ENCODE peak calls at places on chromosome 15, in five cellular contexts. Y, F, I, L and H are unnamed samples. For H3K9me3, the result is how much of the 10 kb centered on the place peaks cover.

GRCh38 chr15:60006203-60006782 is 2.2 kb downstream of the FOXB1 start:
- DNase-seq in Y (no peak), F (peak), I (peak), L (peak), H (peak)

GRCh38 chr15:40769310-40770146 is at the start of gene C15orf62:
- DNase-seq in Y (peak), F (peak), I (no peak), L (peak), H (peak)

GRCh38 chr15:64740361-64741170 is 34.8 kb downstream of the RBPMS2 start:
- DNase-seq in Y (peak), F (no peak), I (no peak), L (peak), H (peak)

GRCh38 chr15:101167791-101168462 is 83.9 kb downstream of the CHSY1 start:
- DNase-seq in Y (peak), F (peak), I (no peak), L (peak), H (peak)

GRCh38 chr15:100141304-100142080 is 200.3 kb downstream of the ADAMTS17 start:
- DNase-seq in Y (no peak), F (no peak), I (no peak), L (no peak), H (no peak)

GRCh38 chr15:76332796-76333195 is 3.8 kb upstream of the ISL2 start:
- DNase-seq in Y (no peak), F (no peak), I (no peak), L (no peak), H (no peak)

GRCh38 chr15:98548172-98548971 is 100.0 kb upstream of the IGF1R start:
- DNase-seq in Y (peak), F (peak), I (peak), L (peak), H (peak)

GRCh38 chr15:67838789-67839332 is 984 bp downstream of the RNU6-1 start:
- DNase-seq in Y (peak), F (no peak), I (peak), L (peak), H (peak)

GRCh38 chr15:74422723-74423442 is 10.9 kb downstream of the SEMA7A start:
- DNase-seq in Y (peak), F (no peak), I (peak), L (peak), H (peak)

GRCh38 chr15:101118615-101119014 is 133.2 kb downstream of the CHSY1 start:
- DNase-seq in Y (no peak), F (no peak), I (no peak), L (no peak), H (no peak)

GRCh38 chr15:90059208-90059985 is 42.9 kb downstream of the IDH2 start:
- DNase-seq in Y (peak), F (no peak), I (no peak), L (peak), H (peak)

GRCh38 chr15:100987143-100987542 is 68.0 kb downstream of the LRRK1 start:
- DNase-seq in Y (no peak), F (no peak), I (no peak), L (no peak), H (no peak)

GRCh38 chr15:35117508-35118280 is 32.6 kb upstream of the NANOGP8 start:
- DNase-seq in Y (no peak), F (no peak), I (no peak), L (no peak), H (no peak)

GRCh38 chr15:35107561-35107960 is 22.5 kb upstream of the NANOGP8 start:
- DNase-seq in Y (no peak), F (no peak), I (no peak), L (no peak), H (no peak)

GRCh38 chr15:28955160-28955502 is 69.4 kb downstream of the APBA2 start:
- DNase-seq in Y (no peak), F (no peak), I (peak), L (no peak), H (no peak)

GRCh38 chr15:97718509-97718908 is 242.0 kb upstream of the ARRDC4 start:
- DNase-seq in Y (no peak), F (no peak), I (no peak), L (no peak), H (no peak)

GRCh38 chr15:85789496-85789875 is 5.2 kb downstream of the KLHL25 start:
- DNase-seq in Y (no peak), F (no peak), I (no peak), L (peak), H (no peak)

GRCh38 chr15:70276401-70276800 is 178.7 kb upstream of the TLE3 start:
- DNase-seq in Y (no peak), F (no peak), I (no peak), L (no peak), H (no peak)

GRCh38 chr15:40445411-40446055 is 4.8 kb downstream of the BAHD1 start:
- DNase-seq in Y (no peak), F (no peak), I (no peak), L (peak), H (no peak)

DNA sequence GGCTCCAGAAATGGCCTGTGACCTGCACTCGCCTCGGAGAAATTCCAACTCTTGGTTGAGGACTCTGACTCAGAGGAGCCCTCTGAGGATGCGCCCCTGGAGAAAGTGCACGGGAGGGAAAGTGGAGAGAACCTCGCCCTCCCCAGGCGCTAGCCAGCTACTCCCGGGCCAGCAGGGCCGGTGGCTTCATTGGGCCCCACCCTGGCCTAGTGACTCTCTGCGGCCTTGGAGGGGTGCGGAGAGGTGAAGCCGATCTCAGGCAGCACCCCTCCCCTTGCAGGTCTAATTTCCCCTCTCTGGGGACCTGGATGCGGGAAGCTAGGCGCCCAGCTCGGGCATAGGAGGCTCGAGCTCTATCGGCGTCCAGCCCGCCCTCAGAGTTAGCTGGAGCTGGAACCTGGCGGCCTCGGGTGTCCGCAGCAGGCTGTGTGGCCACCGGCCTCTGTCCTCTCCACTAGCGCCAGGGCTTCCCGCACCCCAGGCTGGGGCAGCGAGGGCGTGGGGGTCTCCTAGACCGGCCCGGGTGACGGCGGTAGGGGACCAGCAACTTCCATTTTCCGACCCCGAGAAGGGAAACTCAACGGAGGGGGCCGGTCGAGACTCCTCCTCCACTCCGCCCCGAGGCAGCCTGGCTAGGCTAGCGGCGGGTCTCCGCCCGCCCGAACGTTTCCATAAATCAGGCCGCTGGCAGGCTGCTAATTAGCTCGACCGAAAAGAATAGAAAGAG is 29.4 kb downstream of the NR2F2 start:
- DNase-seq in Y (no peak), F (peak), I (peak), L (peak), H (no peak)
- H3K4me3 ChIP-seq in Y (peak), F (peak), I (peak), L (peak), H (peak)

GRCh38 chr15:93060336-93061248 is 28.4 kb downstream of the RGMA start:
- DNase-seq in Y (no peak), F (no peak), I (peak), L (peak), H (no peak)

GRCh38 chr15:93063796-93064690 is 25.0 kb downstream of the RGMA start:
- DNase-seq in Y (no peak), F (no peak), I (no peak), L (peak), H (no peak)

GRCh38 chr15:93066103-93066725 is 22.8 kb downstream of the RGMA start:
- DNase-seq in Y (no peak), F (no peak), I (no peak), L (peak), H (no peak)

GRCh38 chr15:93065641-93066045 is 23.4 kb downstream of the RGMA start:
- DNase-seq in Y (no peak), F (no peak), I (no peak), L (peak), H (no peak)

DNA sequence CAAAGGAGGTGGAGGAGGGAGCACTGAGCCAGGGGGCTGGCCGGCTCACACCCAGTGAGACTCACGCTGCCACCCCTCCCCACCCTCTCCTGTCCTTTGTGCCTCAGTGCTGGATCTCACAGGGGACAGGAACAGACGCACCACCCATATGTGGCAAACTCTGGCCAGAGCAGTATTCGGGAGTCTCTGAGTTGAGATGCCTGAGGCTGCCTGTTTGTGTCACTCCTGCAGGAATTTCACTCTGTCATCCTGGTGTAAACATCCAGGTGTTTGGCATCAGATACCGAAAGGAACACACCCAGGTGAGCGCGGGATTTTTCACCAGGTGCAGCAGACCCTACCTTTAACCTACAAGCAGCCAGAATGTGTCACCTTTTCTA is 25.7 kb downstream of the RGMA start:
- DNase-seq in Y (no peak), F (no peak), I (no peak), L (no peak), H (no peak)
- H3K27ac ChIP-seq in Y (no peak), F (no peak), I (peak), L (no peak), H (no peak)

DNA sequence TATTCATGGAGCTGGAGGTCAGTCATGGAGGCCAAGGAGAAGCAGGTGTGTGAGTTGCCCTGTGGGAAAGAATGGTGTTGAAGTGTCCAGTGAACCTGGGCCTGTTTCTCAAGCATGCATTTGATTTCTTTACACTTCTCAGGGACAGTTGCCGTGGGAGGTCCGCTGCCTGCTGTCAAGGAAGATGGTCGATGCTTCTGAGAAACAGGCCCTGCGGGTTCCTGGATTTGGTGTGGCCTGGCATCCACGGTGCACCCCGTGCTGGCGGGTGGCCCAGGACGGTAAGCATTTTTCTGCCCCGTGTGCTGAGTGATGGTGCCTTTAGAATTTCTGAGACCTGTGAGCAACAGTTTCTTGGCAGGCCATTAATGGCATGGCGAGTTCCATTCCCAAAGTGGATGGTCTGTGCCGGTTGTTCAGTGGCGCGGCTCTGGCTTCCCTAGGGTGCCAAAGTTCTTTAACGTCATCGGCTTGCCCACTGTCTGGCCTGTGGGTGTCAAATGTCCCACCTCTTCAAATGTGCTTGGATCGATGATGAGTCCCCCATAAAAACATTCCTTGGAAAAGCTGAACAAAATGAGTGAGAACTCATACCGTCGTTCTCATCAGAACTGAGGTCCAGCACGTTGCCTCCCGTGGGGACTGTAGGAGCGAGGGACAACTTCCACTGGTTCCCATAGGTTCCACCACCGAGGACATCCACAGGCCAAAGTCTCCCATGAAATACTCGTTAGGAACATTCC is 107.2 kb downstream of the SNRPN start:
- DNase-seq in Y (peak), F (no peak), I (no peak), L (no peak), H (peak)
- H3K9me3 ChIP-seq in Y (half or more), F (half or more), I (under half), L (half or more), H (half or more)

DNA sequence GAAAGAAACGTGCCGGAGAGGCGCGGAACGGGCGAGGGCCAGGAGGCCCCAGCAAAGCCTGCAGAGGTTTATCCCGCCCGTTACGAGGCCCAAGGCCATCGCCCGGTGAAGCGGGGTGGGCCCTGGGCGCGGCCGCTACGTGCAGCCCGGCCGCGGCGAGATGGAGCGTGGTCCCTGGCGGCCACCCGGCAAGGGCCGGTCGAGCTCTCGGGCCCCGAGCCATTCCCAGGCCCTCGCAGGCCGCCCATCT is 1.1 kb downstream of the PKM start:
- DNase-seq in Y (no peak), F (no peak), I (no peak), L (no peak), H (no peak)
- H3K4me3 ChIP-seq in Y (peak), F (peak), I (peak), L (peak), H (peak)

GRCh38 chr15:71352765-71353164 is 237.5 kb downstream of the THSD4 start:
- DNase-seq in Y (no peak), F (no peak), I (no peak), L (no peak), H (no peak)

GRCh38 chr15:71349736-71350515 is 234.7 kb downstream of the THSD4 start:
- DNase-seq in Y (no peak), F (no peak), I (no peak), L (no peak), H (no peak)

GRCh38 chr15:71353171-71353570 is 237.9 kb downstream of the THSD4 start:
- DNase-seq in Y (no peak), F (no peak), I (no peak), L (no peak), H (no peak)

GRCh38 chr15:71349336-71349735 is 234.1 kb downstream of the THSD4 start:
- DNase-seq in Y (no peak), F (no peak), I (no peak), L (no peak), H (no peak)

GRCh38 chr15:71352125-71352524 is 236.9 kb downstream of the THSD4 start:
- DNase-seq in Y (no peak), F (peak), I (no peak), L (no peak), H (no peak)
- H3K27ac ChIP-seq in Y (no peak), F (no peak), I (no peak), L (no peak), H (no peak)